ENCODE peak calls at places on chromosomes 11 and 22, in four cellular contexts. F, K, X and V are unnamed samples.

GRCh38 chr11:124394408-124394807 is 4.4 kb downstream of the OR8B3 start:
- DNase-seq in K (peak), X (no peak), F (no peak), V (no peak)

GRCh38 chr11:126547161-126547560 is 191.7 kb downstream of the ST3GAL4 start:
- DNase-seq in F (no peak), X (peak), K (peak), V (no peak)

GRCh38 chr11:35893796-35894475 is 49.9 kb upstream of the LDLRAD3 start:
- DNase-seq in F (peak), X (no peak), K (peak), V (peak)

GRCh38 chr11:27087425-27087824 is 46.8 kb downstream of the BBOX1 start:
- DNase-seq in F (no peak), K (peak), X (no peak), V (no peak)

GRCh38 chr22:36587289-36588154 is 58.6 kb upstream of the EIF3D start:
- DNase-seq in K (peak), X (no peak), F (no peak), V (no peak)

GRCh38 chr11:2287102-2287501 is 14.6 kb downstream of the C11orf21 start:
- DNase-seq in X (no peak), F (no peak), K (no peak), V (no peak)

GRCh38 chr11:3132831-3133455 is 32.2 kb downstream of the OSBPL5 start:
- DNase-seq in X (no peak), F (no peak), K (no peak), V (no peak)

GRCh38 chr11:111905391-111905790 is 6.2 kb downstream of the CRYAB start:
- DNase-seq in F (no peak), K (no peak), X (no peak), V (no peak)

GRCh38 chr11:35247428-35247827 is 108.5 kb downstream of the CD44 start:
- DNase-seq in K (no peak), F (peak), X (no peak), V (no peak)

DNA sequence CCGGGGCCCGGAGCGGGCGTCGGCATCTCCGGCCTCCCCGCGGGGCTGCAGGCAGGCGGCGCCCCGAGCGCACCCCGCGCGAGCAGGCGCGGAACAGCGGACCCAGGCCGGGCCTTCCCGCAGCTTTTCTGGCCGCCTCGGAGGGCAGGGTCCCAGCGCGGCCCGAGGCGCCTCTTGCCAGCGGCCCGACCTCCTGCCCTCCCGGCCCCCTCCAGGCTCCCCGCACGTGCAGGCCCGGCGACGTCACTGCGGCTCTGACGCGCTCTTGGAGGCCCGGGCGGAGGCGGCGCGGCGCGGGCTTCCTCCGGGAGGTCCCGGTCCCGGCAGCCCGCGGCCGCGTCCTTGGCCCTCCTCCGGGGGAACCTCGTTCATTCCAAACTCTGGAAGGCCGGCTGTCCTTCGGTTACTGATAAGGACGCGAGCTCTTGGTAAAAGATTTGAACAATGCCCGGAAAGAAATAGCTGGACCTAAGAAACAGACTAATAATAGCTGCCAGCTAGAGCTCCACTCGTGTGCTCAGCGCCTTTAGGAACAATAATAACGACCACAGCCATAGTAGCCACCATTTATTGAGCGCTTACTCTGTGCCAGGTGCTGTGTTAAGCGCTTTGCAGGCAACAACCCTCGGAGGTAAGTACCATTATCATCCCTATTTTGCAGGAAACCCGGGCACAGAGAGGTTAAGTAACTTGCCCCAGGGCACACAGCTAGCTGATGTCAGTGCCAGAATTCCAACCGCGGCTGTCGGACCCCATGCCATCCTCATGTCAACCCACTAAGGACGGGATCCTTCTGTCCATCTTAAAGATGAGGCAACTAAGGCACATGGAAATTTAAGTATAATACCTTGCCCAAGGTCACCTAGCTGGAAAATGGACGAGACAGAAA is 39.1 kb upstream of the CREB3L1 start:
- DNase-seq in X (no peak), F (no peak), K (peak), V (peak)
- TF ChIP-seq EZH2 in X (no peak), F (no peak), K (no peak), V (peak)

DNA sequence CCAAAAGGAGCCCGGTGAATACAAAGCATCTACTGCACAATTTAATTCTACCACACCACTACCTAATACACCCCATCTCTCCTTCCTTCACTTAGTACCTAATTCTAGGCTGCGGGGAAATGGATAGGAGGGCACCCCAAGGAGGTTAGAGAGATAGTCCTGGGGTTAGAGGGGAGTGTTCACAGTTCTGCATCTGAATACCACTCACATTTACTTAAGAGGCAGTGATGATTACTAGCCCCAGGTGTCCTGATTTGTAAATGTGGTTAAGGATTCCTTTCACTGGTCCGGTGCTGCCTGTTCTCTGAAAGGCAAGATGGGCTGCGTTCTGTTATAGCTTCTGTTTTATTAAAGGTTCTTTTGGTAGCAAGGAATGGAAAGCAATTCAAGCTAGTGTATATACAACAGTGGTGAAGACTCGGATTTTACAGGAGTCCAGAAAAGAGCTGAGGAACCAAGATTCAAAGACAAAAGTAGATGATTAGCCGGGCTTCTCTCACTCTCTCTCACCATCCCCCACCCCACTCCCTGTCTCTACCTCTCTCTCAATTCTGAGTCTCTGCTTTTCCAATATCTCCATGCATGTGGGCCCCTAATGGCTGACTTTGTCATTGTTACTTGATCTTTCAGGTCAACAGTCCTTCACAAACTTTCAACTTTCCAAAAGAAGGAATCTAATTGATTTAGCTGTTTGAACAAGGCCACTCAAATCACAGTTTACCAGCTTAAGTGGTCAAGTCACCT is 8.7 kb upstream of the KCNA4 start:
- DNase-seq in K (no peak), X (no peak), F (no peak), V (peak)
- TF ChIP-seq EZH2 in K (no peak), X (no peak), F (no peak), V (peak)

GRCh38 chr11:116193321-116194114 is 579.3 kb downstream of the BUD13 start:
- DNase-seq in F (no peak), K (peak), X (peak), V (peak)
- TF ChIP-seq EZH2 in F (no peak), K (no peak), X (no peak), V (no peak)

DNA sequence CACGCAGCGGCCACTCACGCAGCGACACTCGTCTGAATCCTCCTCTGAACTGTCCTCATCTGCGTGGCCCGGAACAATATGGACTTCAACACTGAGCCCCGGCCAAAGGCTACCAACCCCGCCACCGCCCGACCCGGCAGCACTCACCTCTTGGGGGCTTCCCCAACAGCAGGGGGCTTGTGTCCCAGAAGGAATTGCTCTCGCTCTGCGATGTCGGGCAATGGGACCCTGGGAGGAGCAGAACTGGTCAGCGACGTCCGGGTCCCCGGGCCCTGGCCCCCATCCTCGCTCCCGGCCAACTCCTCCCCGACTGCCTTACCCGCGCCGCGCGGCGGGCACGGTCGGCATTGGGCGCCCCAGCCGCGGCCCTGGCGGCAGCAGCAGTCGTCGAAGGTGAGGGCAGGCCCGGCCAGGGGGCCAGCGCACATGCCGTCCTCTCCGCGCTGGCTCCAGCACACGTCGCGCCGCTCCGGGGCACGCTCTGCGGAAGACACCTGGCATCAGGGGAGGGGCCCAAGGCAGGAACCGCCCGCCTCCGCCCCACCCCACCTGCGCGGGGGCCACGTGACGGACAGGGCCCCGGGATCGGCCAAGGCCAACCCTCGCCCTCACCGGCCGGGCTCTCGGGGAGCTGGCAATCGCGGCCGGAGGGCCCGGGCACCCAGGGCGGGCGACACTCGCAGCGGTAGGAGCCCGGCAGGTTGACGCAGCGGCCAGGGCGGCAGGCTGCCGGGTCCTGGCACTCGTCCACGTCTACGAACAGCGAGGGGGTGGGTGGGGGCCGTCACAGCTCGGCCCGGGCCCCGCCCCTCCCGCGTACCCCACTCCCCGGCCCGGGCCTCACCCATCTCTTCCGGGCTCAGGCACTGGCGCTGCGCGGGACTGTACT is 14.8 kb downstream of the SCYL1 start:
- DNase-seq in K (no peak), F (no peak), X (no peak), V (peak)
- TF ChIP-seq EZH2 in K (no peak), F (no peak), X (no peak), V (no peak)

GRCh38 chr11:69637601-69637955 is 3.4 kb upstream of the CCND1 start:
- DNase-seq in K (no peak), X (no peak), F (peak), V (peak)

GRCh38 chr11:69636870-69637600 is 3.9 kb upstream of the CCND1 start:
- DNase-seq in X (no peak), K (no peak), F (peak), V (peak)

GRCh38 chr11:69638941-69639681 is 1.8 kb upstream of the CCND1 start:
- DNase-seq in K (peak), X (peak), F (peak), V (peak)

GRCh38 chr11:69639843-69640242 is 1.1 kb upstream of the CCND1 start:
- DNase-seq in K (no peak), F (no peak), X (no peak), V (no peak)

DNA sequence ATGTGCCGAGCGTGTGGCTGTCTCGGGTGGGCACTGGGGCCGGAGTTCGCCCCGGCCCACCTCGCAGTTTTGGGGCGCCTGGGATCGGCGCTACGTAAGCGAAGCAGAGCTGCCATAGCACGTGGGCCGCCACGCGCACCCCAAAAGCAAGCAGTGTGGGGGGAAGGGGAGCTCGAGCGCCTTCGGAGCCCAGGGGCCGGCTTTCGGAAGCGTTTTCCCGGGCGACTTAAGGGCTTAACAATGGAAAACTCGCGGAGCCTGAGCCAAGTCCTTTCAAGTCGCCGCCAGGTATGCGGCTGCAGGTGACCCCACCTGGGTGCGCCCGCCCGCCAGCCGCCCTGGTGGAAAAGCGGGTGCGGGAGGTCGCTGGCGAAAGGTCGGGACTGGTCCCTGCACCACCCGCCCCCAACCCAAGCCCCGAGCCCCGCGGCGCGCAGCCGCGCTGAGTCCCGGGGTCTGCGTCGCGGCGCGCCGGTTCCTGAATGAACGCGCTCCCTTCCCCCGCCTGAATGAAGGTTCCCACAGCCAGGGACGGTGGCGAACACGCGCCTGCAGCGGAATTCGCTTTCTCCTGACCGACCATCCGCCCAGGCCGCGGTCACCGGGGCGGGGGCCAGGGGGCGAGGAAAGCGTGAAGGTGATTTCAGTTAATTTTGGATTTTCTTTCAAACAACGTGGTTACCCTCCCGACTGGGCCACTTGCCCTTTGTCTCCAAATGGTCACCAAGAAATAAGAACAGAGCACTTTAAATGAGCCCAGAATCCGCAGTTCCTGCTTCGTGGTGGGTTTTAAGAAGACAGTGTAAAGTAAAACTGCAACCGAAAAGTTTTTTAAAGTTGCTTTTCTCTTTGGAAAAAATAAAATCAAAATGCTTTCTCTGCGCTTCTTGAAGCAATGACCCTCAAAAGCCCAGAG is 2.7 kb upstream of the CCND1 start:
- DNase-seq in F (peak), K (peak), X (no peak), V (peak)
- TF ChIP-seq EZH2 in F (no peak), K (no peak), X (no peak), V (no peak)

GRCh38 chr11:65558002-65558784 is at the start of gene LTBP3:
- DNase-seq in F (peak), X (no peak), K (peak), V (peak)
- TF ChIP-seq EZH2 in F (no peak), X (no peak), K (no peak), V (no peak)